ENCODE peak calls at places on chromosome 19, in five cellular contexts. G, F, U, R and K are unnamed samples.

GRCh38 chr19:50333737-50334617 is 4.8 kb upstream of the KCNC3 start:
- DNase-seq in G (peak; percentile 91), F (peak; percentile 74), U (peak; percentile 76), R (peak; percentile 84), K (peak; percentile 92)

GRCh38 chr19:12289790-12290065 is 5.0 kb downstream of the ZNF44 start:
- DNase-seq in G (no peak), F (no peak), U (no peak), R (no peak), K (no peak)

GRCh38 chr19:8324186-8325050 is 3.1 kb downstream of the RPS28 start:
- DNase-seq in G (no peak), F (no peak), U (no peak), R (no peak), K (no peak)

GRCh38 chr19:19010551-19010950 is 22.8 kb downstream of the SUGP2 start:
- DNase-seq in G (no peak), F (no peak), U (no peak), R (no peak), K (no peak)

GRCh38 chr19:17778621-17779280 is 16.2 kb upstream of the B3GNT3 start:
- DNase-seq in G (no peak), F (no peak), U (no peak), R (no peak), K (peak; percentile 86)

GRCh38 chr19:30371960-30372824 is at the start of gene ZNF536:
- DNase-seq in G (no peak), F (no peak), U (no peak), R (no peak), K (no peak)

GRCh38 chr19:8304841-8305621 is 3.1 kb downstream of the CD320 start:
- DNase-seq in G (no peak), F (no peak), U (no peak), R (peak; percentile 9), K (peak; percentile 81)

GRCh38 chr19:10193666-10194499 is 870 bp downstream of the DNMT1 start:
- DNase-seq in G (peak; percentile 39), F (no peak), U (no peak), R (peak; percentile 16), K (peak; percentile 89)

GRCh38 chr19:51994048-51994644 is 7.5 kb upstream of the ZNF350 start:
- DNase-seq in G (no peak), F (no peak), U (no peak), R (no peak), K (no peak)

GRCh38 chr19:55585658-55586339 is 5.2 kb upstream of the ZNF579 start:
- DNase-seq in G (peak; percentile 67), F (peak; percentile 17), U (no peak), R (peak; percentile 78), K (peak; percentile 89)

GRCh38 chr19:32817913-32818476 is 51.6 kb downstream of the SLC7A9 start:
- DNase-seq in G (no peak), F (no peak), U (no peak), R (no peak), K (no peak)

GRCh38 chr19:16379521-16380313 is 55.1 kb downstream of the KLF2 start:
- DNase-seq in G (no peak), F (no peak), U (no peak), R (no peak), K (peak; percentile 69)

GRCh38 chr19:45630463-45630862 is 8.7 kb downstream of the EML2 start:
- DNase-seq in G (peak; percentile 65), F (no peak), U (no peak), R (no peak), K (no peak)

GRCh38 chr19:48962029-48962848 is 2.9 kb upstream of the FTL start:
- DNase-seq in G (peak; percentile 85), F (peak; percentile 43), U (peak; percentile 94), R (no peak), K (peak; percentile 96)